ENCODE peak calls at places on chromosomes 7 and 10, in nine cellular contexts. B, Y, A, I, T, Z, R, X and C are unnamed samples.

GRCh38 chr7:8236781-8237407 is 25.1 kb downstream of the ICA1 start:
- DNase-seq in B (peak), Y (peak), A (no peak), I (no peak), T (no peak), Z (no peak), R (no peak), X (no peak), C (no peak)

GRCh38 chr7:159049266-159050025 is 95.2 kb downstream of the VIPR2 start:
- DNase-seq in B (no peak), Y (no peak), A (no peak), I (no peak), T (no peak), Z (no peak), R (no peak), X (no peak), C (no peak)

GRCh38 chr7:47573758-47574472 is 8.0 kb downstream of the TNS3 start:
- DNase-seq in B (no peak), Y (peak), A (no peak), I (peak), T (peak), Z (peak), R (peak), X (no peak), C (peak)

GRCh38 chr10:132523561-132524442 is 13.8 kb upstream of the INPP5A start:
- DNase-seq in B (no peak), Y (peak), A (no peak), I (no peak), T (no peak), Z (no peak), R (no peak), X (peak), C (no peak)

GRCh38 chr10:36171546-36171945 is 529.5 kb upstream of the FZD8 start:
- DNase-seq in B (no peak), Y (no peak), A (no peak), I (peak), T (no peak), Z (peak), R (peak), X (no peak), C (no peak)

GRCh38 chr10:11724938-11725776 is 17.0 kb upstream of the ECHDC3 start:
- DNase-seq in B (peak), Y (peak), A (peak), I (peak), T (peak), Z (peak), R (peak), X (no peak), C (peak)

GRCh38 chr10:93751832-93752231 is 5.9 kb upstream of the LGI1 start:
- DNase-seq in B (peak), Y (peak), A (no peak), I (peak), T (peak), Z (peak), R (peak), X (no peak), C (peak)

GRCh38 chr7:45073031-45073842 is 15.5 kb downstream of the NACAD start:
- DNase-seq in B (no peak), Y (peak), A (no peak), I (no peak), T (no peak), Z (no peak), R (no peak), X (no peak), C (no peak)

GRCh38 chr10:61404771-61405170 is 48.4 kb downstream of the TMEM26 start:
- DNase-seq in B (no peak), Y (no peak), A (no peak), I (peak), T (peak), Z (peak), R (peak), X (no peak), C (peak)

GRCh38 chr7:65980478-65981250 is 1.3 kb downstream of the GUSB start:
- DNase-seq in B (no peak), Y (peak), A (peak), I (peak), T (peak), Z (no peak), R (peak), X (peak), C (peak)

GRCh38 chr7:27170936-27171635 is 3.0 kb downstream of the HOXA10 start:
- DNase-seq in B (peak), Y (no peak), A (no peak), I (peak), T (no peak), Z (no peak), R (peak), X (no peak), C (peak)